ENCODE peak calls at places on chromosomes 7 and 10, in five cellular contexts. One of them, this sample, is unnamed.

GRCh38 chr10:102368072-102368471 is 27.4 kb upstream of the NFKB2 start:
- DNase-seq in AG09309: no peak
- DNase-seq in stimulated activated CD4-positive, alpha-beta T cell treated with anti-CD3 and anti-CD28 coated beads, Interleukin-4, amount 100 ng/mL, for 48 hours: no peak
- DNase-seq in stimulated activated CD8-positive, alpha-beta memory T cell treated with anti-CD3 and anti-CD28 coated beads, Interleukin-2, amount 100 ng/mL, for 1 hour: no peak
- DNase-seq in fibroblast of pulmonary artery: no peak
- DNase-seq in this sample: no peak

GRCh38 chr10:88793747-88794299 is 8.7 kb upstream of the LIPM start:
- DNase-seq in AG09309: peak
- DNase-seq in stimulated activated CD4-positive, alpha-beta T cell treated with anti-CD3 and anti-CD28 coated beads, Interleukin-4, amount 100 ng/mL, for 48 hours: no peak
- DNase-seq in stimulated activated CD8-positive, alpha-beta memory T cell treated with anti-CD3 and anti-CD28 coated beads, Interleukin-2, amount 100 ng/mL, for 1 hour: no peak
- DNase-seq in fibroblast of pulmonary artery: peak
- DNase-seq in this sample: no peak

GRCh38 chr7:101420436-101420835 is 57.8 kb downstream of the COL26A1 start:
- DNase-seq in AG09309: no peak
- DNase-seq in stimulated activated CD4-positive, alpha-beta T cell treated with anti-CD3 and anti-CD28 coated beads, Interleukin-4, amount 100 ng/mL, for 48 hours: peak
- DNase-seq in stimulated activated CD8-positive, alpha-beta memory T cell treated with anti-CD3 and anti-CD28 coated beads, Interleukin-2, amount 100 ng/mL, for 1 hour: no peak
- DNase-seq in fibroblast of pulmonary artery: no peak
- DNase-seq in this sample: no peak

GRCh38 chr10:30763933-30764332 is 134.4 kb upstream of the LYZL2 start:
- DNase-seq in AG09309: no peak
- DNase-seq in stimulated activated CD4-positive, alpha-beta T cell treated with anti-CD3 and anti-CD28 coated beads, Interleukin-4, amount 100 ng/mL, for 48 hours: no peak
- DNase-seq in stimulated activated CD8-positive, alpha-beta memory T cell treated with anti-CD3 and anti-CD28 coated beads, Interleukin-2, amount 100 ng/mL, for 1 hour: no peak
- DNase-seq in fibroblast of pulmonary artery: no peak
- DNase-seq in this sample: no peak

GRCh38 chr10:10922062-10922461 is 95.6 kb upstream of the CELF2 start:
- DNase-seq in AG09309: no peak
- DNase-seq in stimulated activated CD4-positive, alpha-beta T cell treated with anti-CD3 and anti-CD28 coated beads, Interleukin-4, amount 100 ng/mL, for 48 hours: no peak
- DNase-seq in stimulated activated CD8-positive, alpha-beta memory T cell treated with anti-CD3 and anti-CD28 coated beads, Interleukin-2, amount 100 ng/mL, for 1 hour: no peak
- DNase-seq in fibroblast of pulmonary artery: no peak
- DNase-seq in this sample: no peak

GRCh38 chr7:29607889-29608288 is 44.3 kb downstream of the PRR15 start:
- DNase-seq in AG09309: no peak
- DNase-seq in stimulated activated CD4-positive, alpha-beta T cell treated with anti-CD3 and anti-CD28 coated beads, Interleukin-4, amount 100 ng/mL, for 48 hours: no peak
- DNase-seq in stimulated activated CD8-positive, alpha-beta memory T cell treated with anti-CD3 and anti-CD28 coated beads, Interleukin-2, amount 100 ng/mL, for 1 hour: no peak
- DNase-seq in fibroblast of pulmonary artery: peak
- DNase-seq in this sample: no peak

GRCh38 chr7:7699970-7700369 is 18.4 kb downstream of the RPA3 start:
- DNase-seq in AG09309: no peak
- DNase-seq in stimulated activated CD4-positive, alpha-beta T cell treated with anti-CD3 and anti-CD28 coated beads, Interleukin-4, amount 100 ng/mL, for 48 hours: no peak
- DNase-seq in stimulated activated CD8-positive, alpha-beta memory T cell treated with anti-CD3 and anti-CD28 coated beads, Interleukin-2, amount 100 ng/mL, for 1 hour: no peak
- DNase-seq in fibroblast of pulmonary artery: no peak
- DNase-seq in this sample: no peak

GRCh38 chr10:110600487-110601101 is 33.1 kb downstream of the SMC3 start:
- DNase-seq in AG09309: peak
- DNase-seq in stimulated activated CD4-positive, alpha-beta T cell treated with anti-CD3 and anti-CD28 coated beads, Interleukin-4, amount 100 ng/mL, for 48 hours: no peak
- DNase-seq in stimulated activated CD8-positive, alpha-beta memory T cell treated with anti-CD3 and anti-CD28 coated beads, Interleukin-2, amount 100 ng/mL, for 1 hour: no peak
- DNase-seq in fibroblast of pulmonary artery: peak
- DNase-seq in this sample: no peak

GRCh38 chr7:145105561-145105960 is 269.7 kb upstream of the TPK1 start:
- DNase-seq in AG09309: no peak
- DNase-seq in stimulated activated CD4-positive, alpha-beta T cell treated with anti-CD3 and anti-CD28 coated beads, Interleukin-4, amount 100 ng/mL, for 48 hours: no peak
- DNase-seq in stimulated activated CD8-positive, alpha-beta memory T cell treated with anti-CD3 and anti-CD28 coated beads, Interleukin-2, amount 100 ng/mL, for 1 hour: no peak
- DNase-seq in fibroblast of pulmonary artery: no peak
- DNase-seq in this sample: no peak